ENCODE peak calls at places on chromosomes 6 and 20, in ten cellular contexts. O is SK-N-SH, Y is GM12865, I is psoas muscle, E is H1, B is mucosa of descending colon, K is right lobe of liver, F is cardiac muscle cell, T is pancreas, G is astrocyte of the cerebellum. M is an unnamed sample.

GRCh38 chr6:3162565-3163247 is 5.4 kb upstream of the TUBB2A start:
- DNase-seq in Y (peak; percentile 81), K (peak; percentile 81), F (peak; percentile 82), G (peak; percentile 44), B (peak; percentile 83), I (peak; percentile 70), E (no peak), O (peak; percentile 98), T (peak; percentile 74), M (peak; percentile 78)

GRCh38 chr20:40687384-40688128 is 1.5 kb downstream of the MAFB start:
- DNase-seq in B (peak; percentile 38), F (peak; percentile 45), Y (no peak), E (no peak), K (peak; percentile 88), O (peak; percentile 67), T (peak; percentile 71), G (no peak), I (peak; percentile 58), M (no peak)

GRCh38 chr6:35016417-35017221 is 124.5 kb downstream of the TCP11 start:
- DNase-seq in T (no peak), Y (no peak), F (peak; percentile 55), K (peak; percentile 69), I (peak; percentile 32), O (no peak), B (no peak), G (peak; percentile 27), E (no peak), M (peak; percentile 75)

GRCh38 chr20:58708246-58708931 is 15.8 kb downstream of the NPEPL1 start:
- DNase-seq in Y (no peak), O (peak; percentile 16), E (no peak), F (no peak), I (no peak), B (no peak), T (no peak), G (no peak), K (peak; percentile 33), M (no peak)

GRCh38 chr20:25059866-25060465 is 2.0 kb upstream of the ACSS1 start:
- DNase-seq in I (no peak), F (no peak), G (no peak), E (no peak), T (no peak), B (no peak), O (no peak), K (no peak), Y (no peak), M (no peak)

GRCh38 chr6:56247654-56248122 is 308 bp upstream of the COL21A1 start:
- DNase-seq in I (no peak), K (no peak), Y (no peak), G (no peak), B (no peak), E (no peak), O (no peak), T (no peak), F (no peak), M (no peak)

GRCh38 chr6:36104836-36105235 is 25.5 kb upstream of the MAPK13 start:
- DNase-seq in K (no peak), B (no peak), I (no peak), Y (no peak), F (no peak), O (no peak), T (no peak), E (no peak), G (no peak), M (no peak)

GRCh38 chr20:4455301-4455701 is 266.4 kb upstream of the PRND start:
- DNase-seq in K (no peak), O (no peak), B (no peak), Y (no peak), F (no peak), T (no peak), E (no peak), G (no peak), I (no peak), M (no peak)

GRCh38 chr6:62889240-62889639 is 322.0 kb upstream of the FKBP1C start:
- DNase-seq in Y (no peak), E (no peak), O (no peak), B (peak; percentile 25), F (no peak), K (no peak), T (no peak), I (no peak), G (no peak), M (no peak)

GRCh38 chr6:136084403-136084802 is 165.7 kb downstream of the MTFR2 start:
- DNase-seq in F (no peak), O (no peak), Y (no peak), I (no peak), K (no peak), T (no peak), G (no peak), E (no peak), B (no peak), M (no peak)

GRCh38 chr6:56655250-56655649 is 12.6 kb upstream of the DST start:
- DNase-seq in I (no peak), K (no peak), T (no peak), Y (no peak), B (no peak), F (peak; percentile 48), O (no peak), G (no peak), E (no peak), M (no peak)

GRCh38 chr6:107877968-107878367 is 53.9 kb upstream of the SCML4 start:
- DNase-seq in E (no peak), O (no peak), Y (peak; percentile 58), I (no peak), T (no peak), K (no peak), G (no peak), F (no peak), B (no peak), M (no peak)

GRCh38 chr6:136777651-136778050 is 14.6 kb downstream of the MAP3K5 start:
- DNase-seq in G (no peak), Y (no peak), I (no peak), T (no peak), E (no peak), B (no peak), K (no peak), F (no peak), O (no peak), M (no peak)

GRCh38 chr6:55882731-55883595 is 7.6 kb upstream of the BMP5 start:
- DNase-seq in Y (no peak), G (peak; percentile 46), F (peak; percentile 82), B (no peak), K (no peak), E (no peak), O (no peak), I (no peak), T (no peak), M (peak; percentile 83)

GRCh38 chr6:81105998-81106397 is 646.5 kb downstream of the TENT5A start:
- DNase-seq in G (no peak), O (no peak), Y (no peak), I (no peak), B (no peak), E (no peak), T (no peak), F (peak; percentile 5), K (no peak), M (no peak)

GRCh38 chr6:54109611-54110010 is 1.6 kb upstream of the MLIP start:
- DNase-seq in B (no peak), F (no peak), E (no peak), Y (no peak), T (no peak), I (no peak), K (no peak), G (no peak), O (no peak), M (no peak)

GRCh38 chr20:64151634-64152530 is 12.4 kb upstream of the MYT1 start:
- DNase-seq in E (no peak), T (no peak), K (peak; percentile 26), B (no peak), G (no peak), F (no peak), O (no peak), I (no peak), Y (no peak), M (peak; percentile 10)

GRCh38 chr20:47300071-47300470 is 56.4 kb downstream of the ZMYND8 start:
- DNase-seq in O (no peak), I (no peak), T (no peak), B (no peak), F (no peak), Y (no peak), G (no peak), K (no peak), E (no peak), M (peak; percentile 82)

GRCh38 chr6:44202332-44202971 is 14.3 kb upstream of the MYMX start:
- DNase-seq in O (no peak), E (no peak), G (no peak), B (no peak), F (no peak), Y (no peak), K (no peak), T (no peak), I (no peak), M (no peak)

GRCh38 chr20:45392733-45393132 is 14.6 kb upstream of the TP53TG5 start:
- DNase-seq in T (no peak), B (no peak), E (no peak), F (no peak), O (no peak), K (no peak), Y (no peak), I (no peak), G (no peak), M (no peak)
- TF ChIP-seq CTCF in T (no peak), B (no peak), E (peak; percentile 25), F (no peak), O (no peak), K (no peak), Y (no peak), I (no peak), G (no peak), M (no peak)

GRCh38 chr6:114342826-114343781 is at the start of gene HS3ST5:
- DNase-seq in I (peak; percentile 25), B (peak; percentile 53), T (peak; percentile 6), O (peak; percentile 86), E (no peak), G (peak; percentile 5), Y (peak; percentile 19), F (peak; percentile 14), K (peak; percentile 52), M (no peak)
- H3K4me3 ChIP-seq in I (peak within 1 kb of the TSS; percentile 71), B (no peak within 1 kb of the TSS), T (peak within 1 kb of the TSS; percentile 43), O (peak within 1 kb of the TSS; percentile 58), E (peak within 1 kb of the TSS; percentile 80), G (peak within 1 kb of the TSS; percentile 56), Y (no peak within 1 kb of the TSS), F (peak within 1 kb of the TSS; percentile 50), K (peak within 1 kb of the TSS; percentile 48), M (peak within 1 kb of the TSS; percentile 42)

GRCh38 chr6:154509421-154510143 is 903 bp downstream of the CNKSR3 start:
- DNase-seq in G (no peak), Y (no peak), T (peak; percentile 35), O (peak; percentile 71), F (peak; percentile 41), B (peak; percentile 50), I (peak; percentile 27), K (peak; percentile 65), E (no peak), M (peak; percentile 29)
- TF ChIP-seq CTCF in G (no peak), Y (no peak), T (no peak), O (no peak), F (no peak), B (no peak), I (no peak), K (no peak), E (no peak), M (no peak)

DNA sequence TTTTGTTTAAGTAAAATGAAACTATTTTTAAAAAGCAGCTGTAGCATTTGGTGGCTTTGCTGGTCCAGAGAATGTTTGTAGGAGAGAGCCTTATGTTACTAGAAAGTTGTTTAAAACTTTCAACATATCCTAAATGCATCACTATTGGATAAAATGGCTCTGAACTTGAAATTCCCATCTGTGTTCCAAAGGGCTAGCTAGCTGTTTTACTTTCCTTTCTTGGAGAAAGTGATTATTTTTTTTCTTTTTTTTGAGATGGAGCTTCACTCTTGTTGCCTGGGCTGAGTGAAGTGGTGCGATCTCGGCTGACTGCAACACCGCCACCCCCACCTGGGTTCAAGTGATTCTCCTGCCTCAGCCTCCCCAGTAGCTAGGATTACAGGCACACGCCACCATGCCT is 2.5 kb downstream of the SYNJ2 start:
- DNase-seq in I (no peak), K (no peak), E (no peak), F (no peak), O (no peak), Y (no peak), T (no peak), B (no peak), G (no peak), M (no peak)
- H3K4me3 ChIP-seq in I (no peak overlapping the region), K (no peak overlapping the region), E (no peak overlapping the region), F (no peak overlapping the region), O (peak overlapping the region; percentile 87), Y (no peak overlapping the region), T (no peak overlapping the region), B (no peak overlapping the region), G (peak overlapping the region; percentile 60), M (peak overlapping the region; percentile 78)

M was measured in astrocyte of the spinal cord.